ENCODE peak calls at places on chromosomes 6 and 20, in seven cellular contexts. X is C1 segment of cervical spinal cord; R is AG08395; F is activated CD8-positive, alpha-beta memory T cell treated with anti-CD3 and anti-CD28 coated beads for 24 hours; E is NCI-H1436; O is stomach; W is AG10803. K is an unnamed sample.

GRCh38 chr6:5511924-5512323 is 250.6 kb downstream of the FARS2 start:
- DNase-seq in X (no peak), R (peak), F (no peak), E (no peak), O (no peak), W (peak), K (no peak)

GRCh38 chr6:88513920-88514319 is 347.8 kb upstream of the CNR1 start:
- DNase-seq in X (no peak), R (no peak), F (no peak), E (no peak), O (no peak), W (no peak), K (no peak)

GRCh38 chr6:168138436-168138835 is 59.4 kb upstream of the FRMD1 start:
- DNase-seq in X (no peak), R (no peak), F (peak), E (no peak), O (no peak), W (no peak), K (no peak)

GRCh38 chr6:18883851-18884250 is 496.7 kb downstream of the RNF144B start:
- DNase-seq in X (no peak), R (no peak), F (no peak), E (no peak), O (no peak), W (no peak), K (no peak)

GRCh38 chr6:44416103-44416502 is 28.6 kb downstream of the CDC5L start:
- DNase-seq in X (no peak), R (peak), F (no peak), E (no peak), O (peak), W (peak), K (no peak)

GRCh38 chr20:10511507-10512231 is 76.6 kb downstream of the SLX4IP start:
- DNase-seq in X (peak), R (peak), F (peak), E (peak), O (peak), W (peak), K (peak)

GRCh38 chr6:147504848-147505247 is 3.6 kb upstream of the SAMD5 start:
- DNase-seq in X (no peak), R (no peak), F (no peak), E (no peak), O (no peak), W (no peak), K (no peak)

GRCh38 chr20:53503517-53503919 is 90.1 kb downstream of the ZNF217 start:
- DNase-seq in X (no peak), R (no peak), F (no peak), E (no peak), O (no peak), W (no peak), K (no peak)

GRCh38 chr20:36340593-36340990 is 34.5 kb downstream of the DLGAP4 start:
- DNase-seq in X (no peak), R (no peak), F (no peak), E (no peak), O (no peak), W (no peak), K (peak)

GRCh38 chr6:141264101-141264500 is 868.6 kb upstream of the GJE1 start:
- DNase-seq in X (no peak), R (no peak), F (no peak), E (no peak), O (no peak), W (no peak), K (no peak)

GRCh38 chr6:34490390-34491090 is 24.7 kb downstream of the PACSIN1 start:
- DNase-seq in X (no peak), R (no peak), F (no peak), E (no peak), O (no peak), W (no peak), K (peak)

GRCh38 chr6:7086488-7086887 is 21.3 kb upstream of the RREB1 start:
- DNase-seq in X (no peak), R (peak), F (peak), E (no peak), O (peak), W (peak), K (no peak)

GRCh38 chr6:33768644-33769120 is 20.2 kb downstream of the LEMD2 start:
- DNase-seq in X (peak), R (peak), F (peak), E (peak), O (peak), W (peak), K (peak)

K was measured in posterior cingulate gyrus.